ENCODE peak calls at places on chromosomes 4 and X, in ten cellular contexts. L is lower lobe of right lung, V is keratinocyte, P is cardiac muscle cell, N is tibial artery, W is brain microvascular endothelial cell, T is OCI-LY7, Y is PC-3, Q is heart right ventricle, F is aorta. U is an unnamed sample.

GRCh38 chr4:123603165-123603564 is 206.6 kb downstream of the SPRY1 start:
- DNase-seq in L (no peak), V (no peak), P (peak), N (no peak), W (peak), T (no peak), Y (peak), Q (no peak), F (no peak), U (no peak)

GRCh38 chr4:7904108-7904516 is 35.5 kb downstream of the AFAP1 start:
- DNase-seq in L (no peak), V (no peak), P (peak), N (no peak), W (peak), T (no peak), Y (no peak), Q (no peak), F (no peak), U (peak)

GRCh38 chr4:73408181-73408867 is 4.2 kb downstream of the ALB start:
- DNase-seq in L (no peak), V (no peak), P (no peak), N (no peak), W (no peak), T (no peak), Y (no peak), Q (no peak), F (no peak), U (no peak)

GRCh38 chr4:1608196-1608820 is 75.8 kb downstream of the FAM53A start:
- DNase-seq in L (peak), V (no peak), P (no peak), N (no peak), W (no peak), T (no peak), Y (no peak), Q (peak), F (peak), U (no peak)

GRCh38 chrX:40821780-40822179 is 86.4 kb upstream of the MED14 start:
- DNase-seq in L (no peak), V (no peak), P (peak), N (no peak), W (no peak), T (no peak), Y (no peak), Q (no peak), F (no peak), U (no peak)

GRCh38 chrX:20177093-20177492 is 35.5 kb upstream of the EIF1AX start:
- DNase-seq in L (no peak), V (no peak), P (no peak), N (no peak), W (no peak), T (no peak), Y (no peak), Q (no peak), F (no peak), U (no peak)

GRCh38 chrX:36961590-36961989 is 46.6 kb upstream of the FAM47C start:
- DNase-seq in L (no peak), V (no peak), P (no peak), N (no peak), W (no peak), T (no peak), Y (peak), Q (no peak), F (no peak), U (no peak)

GRCh38 chr4:156169011-156169410 is 215.3 kb upstream of the CTSO start:
- DNase-seq in L (no peak), V (no peak), P (peak), N (no peak), W (peak), T (peak), Y (peak), Q (no peak), F (no peak), U (peak)

GRCh38 chrX:25158635-25159034 is 142.9 kb upstream of the ARX start:
- DNase-seq in L (no peak), V (no peak), P (no peak), N (no peak), W (no peak), T (no peak), Y (no peak), Q (no peak), F (no peak), U (no peak)

GRCh38 chr4:120688791-120689190 is 233.7 kb downstream of the PRDM5 start:
- DNase-seq in L (no peak), V (no peak), P (peak), N (no peak), W (no peak), T (no peak), Y (no peak), Q (no peak), F (no peak), U (no peak)

GRCh38 chr4:8882239-8882638 is 10.6 kb upstream of the HMX1 start:
- DNase-seq in L (no peak), V (no peak), P (no peak), N (no peak), W (no peak), T (no peak), Y (no peak), Q (no peak), F (no peak), U (no peak)

GRCh38 chr4:119286377-119287002 is 35.4 kb downstream of the FABP2 start:
- DNase-seq in L (no peak), V (no peak), P (peak), N (no peak), W (peak), T (peak), Y (peak), Q (no peak), F (no peak), U (peak)

GRCh38 chr4:40998680-40999358 is 215.5 kb downstream of the APBB2 start:
- DNase-seq in L (no peak), V (peak), P (peak), N (no peak), W (peak), T (peak), Y (peak), Q (no peak), F (no peak), U (no peak)

GRCh38 chr4:163404570-163404969 is 60.9 kb downstream of the NPY5R start:
- DNase-seq in L (no peak), V (no peak), P (peak), N (no peak), W (no peak), T (no peak), Y (no peak), Q (no peak), F (no peak), U (no peak)

GRCh38 chr4:150814873-150815272 is 200.2 kb downstream of the LRBA start:
- DNase-seq in L (no peak), V (no peak), P (no peak), N (no peak), W (no peak), T (no peak), Y (peak), Q (no peak), F (no peak), U (no peak)

GRCh38 chr4:159446266-159446976 is 343.5 kb downstream of the RAPGEF2 start:
- DNase-seq in L (no peak), V (no peak), P (peak), N (peak), W (peak), T (peak), Y (peak), Q (peak), F (no peak), U (peak)

GRCh38 chr4:89754531-89754930 is 82.4 kb downstream of the SNCA start:
- DNase-seq in L (no peak), V (no peak), P (no peak), N (no peak), W (no peak), T (no peak), Y (no peak), Q (no peak), F (no peak), U (no peak)
- H3K27ac ChIP-seq in L (no peak), V (peak), P (no peak), N (no peak), W (no peak), T (no peak), Y (no peak), Q (no peak), F (no peak), U (no peak)

GRCh38 chr4:6696611-6697010 is 2.9 kb downstream of the S100P start:
- DNase-seq in L (no peak), V (no peak), P (no peak), N (no peak), W (no peak), T (no peak), Y (no peak), Q (no peak), F (no peak), U (no peak)

GRCh38 chr4:6699903-6700302 is 6.2 kb downstream of the S100P start:
- DNase-seq in L (no peak), V (no peak), P (no peak), N (no peak), W (no peak), T (no peak), Y (no peak), Q (no peak), F (no peak), U (no peak)

GRCh38 chr4:6694177-6694901 is 661 bp downstream of the S100P start:
- DNase-seq in L (no peak), V (no peak), P (no peak), N (no peak), W (no peak), T (no peak), Y (no peak), Q (no peak), F (no peak), U (no peak)

GRCh38 chr4:6695660-6696581 is 2.2 kb downstream of the S100P start:
- DNase-seq in L (no peak), V (no peak), P (no peak), N (no peak), W (no peak), T (no peak), Y (peak), Q (no peak), F (peak), U (no peak)

DNA sequence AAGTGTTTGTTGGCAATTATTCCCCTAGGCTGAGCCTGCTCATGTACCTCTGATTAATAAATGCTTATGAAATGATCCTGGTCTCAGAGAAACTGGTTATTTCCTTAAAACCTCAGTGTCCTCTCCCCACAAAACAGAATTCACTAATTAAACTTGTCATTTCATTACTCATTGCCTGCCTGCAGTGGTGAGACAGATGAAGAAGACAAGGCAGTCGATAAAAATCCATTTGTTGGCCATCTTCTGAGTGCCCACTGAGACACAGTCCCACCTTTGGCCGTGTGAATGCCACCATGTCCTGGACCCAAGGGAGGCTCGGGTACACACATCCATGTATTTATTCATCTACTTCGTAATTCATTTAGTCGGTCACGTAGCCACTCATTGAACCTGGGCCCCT is 3.4 kb downstream of the S100P start:
- DNase-seq in L (no peak), V (no peak), P (no peak), N (no peak), W (no peak), T (no peak), Y (no peak), Q (no peak), F (no peak), U (no peak)
- H3K27ac ChIP-seq in L (peak), V (peak), P (no peak), N (no peak), W (no peak), T (no peak), Y (peak), Q (peak), F (peak), U (no peak)

DNA sequence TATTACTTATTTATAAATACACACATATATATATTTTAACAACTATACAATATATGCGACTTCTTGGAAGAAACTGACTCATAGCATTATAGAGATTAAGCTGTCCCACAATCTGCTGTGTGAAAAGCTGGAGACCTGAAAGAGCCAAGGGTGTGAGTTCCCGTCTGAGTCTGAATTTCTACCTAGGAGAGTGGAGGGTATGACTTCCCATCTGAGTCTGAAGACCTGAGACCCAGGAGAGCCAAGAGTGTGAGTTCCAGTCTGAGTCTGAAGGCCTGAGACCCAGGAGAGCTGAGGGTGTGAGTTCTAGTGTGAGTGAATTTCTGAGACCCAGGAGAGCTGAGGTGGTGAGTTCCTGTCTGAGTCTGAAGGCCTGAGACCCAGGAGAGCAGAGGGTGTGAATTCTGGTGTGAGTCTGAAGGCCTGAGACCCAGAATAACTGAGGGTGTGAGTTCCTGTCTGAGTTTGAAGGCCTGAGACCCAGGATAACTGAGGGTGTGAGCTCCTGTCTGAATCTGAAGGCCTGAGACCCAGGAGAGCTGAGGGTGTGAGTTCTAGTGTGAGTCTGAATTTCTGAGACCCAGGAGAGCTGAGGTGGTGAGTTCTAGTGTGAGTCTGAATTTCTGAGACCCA is 8.9 kb upstream of the P2RY8 start:
- DNase-seq in L (no peak), V (no peak), P (no peak), N (no peak), W (no peak), T (no peak), Y (no peak), Q (no peak), F (no peak), U (no peak)
- H3K27ac ChIP-seq in L (no peak), V (no peak), P (no peak), N (no peak), W (no peak), T (no peak), Y (no peak), Q (no peak), F (no peak), U (no peak)

GRCh38 chr4:86416081-86416480 is 56.2 kb upstream of the MAPK10 start:
- DNase-seq in L (no peak), V (no peak), P (no peak), N (no peak), W (peak), T (no peak), Y (no peak), Q (no peak), F (no peak), U (no peak)
- H3K27ac ChIP-seq in L (no peak), V (no peak), P (no peak), N (no peak), W (no peak), T (no peak), Y (no peak), Q (no peak), F (no peak), U (no peak)

GRCh38 chr4:185343726-185344581 is 51.8 kb downstream of the LRP2BP start:
- DNase-seq in L (no peak), V (no peak), P (peak), N (no peak), W (peak), T (no peak), Y (no peak), Q (no peak), F (no peak), U (no peak)
- H3K27ac ChIP-seq in L (peak), V (no peak), P (no peak), N (peak), W (peak), T (no peak), Y (no peak), Q (no peak), F (peak), U (no peak)

U was measured in AG04450.